ENCODE peak calls at places on chromosomes 3 and 15, in four cellular contexts. One of them, this sample, is unnamed.

GRCh38 chr15:40843885-40844542 is at the start of gene SPINT1:
- DNase-seq in left ventricle myocardium inferior: no peak
- DNase-seq in mesendoderm: peak
- DNase-seq in neuronal stem cell: no peak
- DNase-seq in this sample: no peak

GRCh38 chr15:61661791-61662190 is 398.5 kb downstream of the VPS13C start:
- DNase-seq in neuronal stem cell: no peak
- DNase-seq in left ventricle myocardium inferior: no peak
- DNase-seq in mesendoderm: no peak
- DNase-seq in this sample: no peak

GRCh38 chr15:92429378-92430066 is 35.8 kb downstream of the ST8SIA2 start:
- DNase-seq in neuronal stem cell: peak
- DNase-seq in left ventricle myocardium inferior: no peak
- DNase-seq in mesendoderm: peak
- DNase-seq in this sample: no peak

GRCh38 chr3:67030785-67031740 is 33.0 kb downstream of the KBTBD8 start:
- DNase-seq in mesendoderm: no peak
- DNase-seq in left ventricle myocardium inferior: no peak
- DNase-seq in neuronal stem cell: no peak
- DNase-seq in this sample: no peak

GRCh38 chr3:181695661-181696491 is 15.8 kb upstream of the SOX2 start:
- DNase-seq in mesendoderm: no peak
- DNase-seq in neuronal stem cell: no peak
- DNase-seq in left ventricle myocardium inferior: no peak
- DNase-seq in this sample: no peak

GRCh38 chr3:139123377-139124095 is 78.8 kb upstream of the PRR23C start:
- DNase-seq in left ventricle myocardium inferior: no peak
- DNase-seq in mesendoderm: no peak
- DNase-seq in neuronal stem cell: no peak
- DNase-seq in this sample: no peak

GRCh38 chr15:40764766-40765136 is 883 bp downstream of the GCHFR start:
- DNase-seq in left ventricle myocardium inferior: no peak
- DNase-seq in mesendoderm: no peak
- DNase-seq in neuronal stem cell: no peak
- DNase-seq in this sample: no peak

GRCh38 chr3:63644212-63644777 is 8.2 kb upstream of the SNTN start:
- DNase-seq in mesendoderm: peak
- DNase-seq in left ventricle myocardium inferior: no peak
- DNase-seq in neuronal stem cell: no peak
- DNase-seq in this sample: peak

GRCh38 chr15:67578020-67578600 is 35.6 kb downstream of the MAP2K5 start:
- DNase-seq in left ventricle myocardium inferior: no peak
- DNase-seq in neuronal stem cell: no peak
- DNase-seq in mesendoderm: no peak
- DNase-seq in this sample: no peak

GRCh38 chr15:95326689-95327525 is 1003.6 kb upstream of the NR2F2 start:
- DNase-seq in mesendoderm: peak
- DNase-seq in neuronal stem cell: no peak
- DNase-seq in left ventricle myocardium inferior: no peak
- DNase-seq in this sample: no peak

GRCh38 chr15:74573987-74574386 is 33.0 kb downstream of the ARID3B start:
- DNase-seq in left ventricle myocardium inferior: no peak
- DNase-seq in mesendoderm: no peak
- DNase-seq in neuronal stem cell: no peak
- DNase-seq in this sample: no peak

GRCh38 chr3:30578479-30578878 is 27.9 kb upstream of the TGFBR2 start:
- DNase-seq in left ventricle myocardium inferior: no peak
- DNase-seq in neuronal stem cell: no peak
- DNase-seq in mesendoderm: no peak
- DNase-seq in this sample: no peak

GRCh38 chr3:126530171-126531050 is 6.5 kb downstream of the CHST13 start:
- DNase-seq in left ventricle myocardium inferior: peak
- DNase-seq in neuronal stem cell: no peak
- DNase-seq in mesendoderm: no peak
- DNase-seq in this sample: peak

GRCh38 chr15:25810631-25811077 is 52.5 kb downstream of the ATP10A start:
- DNase-seq in neuronal stem cell: peak
- DNase-seq in mesendoderm: peak
- DNase-seq in left ventricle myocardium inferior: no peak
- DNase-seq in this sample: no peak

GRCh38 chr15:75346796-75347221 is at the start of gene NEIL1:
- DNase-seq in mesendoderm: peak
- DNase-seq in neuronal stem cell: no peak
- DNase-seq in left ventricle myocardium inferior: no peak
- DNase-seq in this sample: no peak

GRCh38 chr3:162492446-162493081 is 996.0 kb downstream of the OTOL1 start:
- DNase-seq in neuronal stem cell: no peak
- DNase-seq in mesendoderm: no peak
- DNase-seq in left ventricle myocardium inferior: no peak
- DNase-seq in this sample: no peak

GRCh38 chr15:64224508-64224907 is 61.7 kb upstream of the PPIB start:
- DNase-seq in mesendoderm: no peak
- DNase-seq in neuronal stem cell: no peak
- DNase-seq in left ventricle myocardium inferior: no peak
- DNase-seq in this sample: no peak

GRCh38 chr3:69458798-69459197 is 72.9 kb upstream of the FRMD4B start:
- DNase-seq in mesendoderm: peak
- DNase-seq in left ventricle myocardium inferior: no peak
- DNase-seq in neuronal stem cell: no peak
- DNase-seq in this sample: no peak

GRCh38 chr3:186142556-186142955 is 33.7 kb upstream of the ETV5 start:
- DNase-seq in mesendoderm: no peak
- DNase-seq in neuronal stem cell: no peak
- DNase-seq in left ventricle myocardium inferior: no peak
- DNase-seq in this sample: no peak

GRCh38 chr3:160225181-160226025 is at the start of gene C3orf80:
- DNase-seq in mesendoderm: peak
- DNase-seq in left ventricle myocardium inferior: peak
- DNase-seq in neuronal stem cell: peak
- DNase-seq in this sample: peak

GRCh38 chr3:125014570-125015179 is 41.1 kb downstream of the HEG1 start:
- DNase-seq in neuronal stem cell: no peak
- DNase-seq in mesendoderm: no peak
- DNase-seq in left ventricle myocardium inferior: no peak
- DNase-seq in this sample: no peak

GRCh38 chr15:72285927-72286516 is 13.7 kb upstream of the PARP6 start:
- DNase-seq in neuronal stem cell: no peak
- DNase-seq in mesendoderm: peak
- DNase-seq in left ventricle myocardium inferior: peak
- DNase-seq in this sample: no peak

GRCh38 chr3:18868911-18869689 is 279.2 kb upstream of the KCNH8 start:
- DNase-seq in mesendoderm: no peak
- DNase-seq in left ventricle myocardium inferior: no peak
- DNase-seq in neuronal stem cell: no peak
- DNase-seq in this sample: no peak

GRCh38 chr3:179063945-179064560 is 7.6 kb downstream of the ZMAT3 start:
- DNase-seq in left ventricle myocardium inferior: no peak
- DNase-seq in neuronal stem cell: no peak
- DNase-seq in mesendoderm: no peak
- DNase-seq in this sample: no peak

GRCh38 chr3:58391156-58391865 is 42.3 kb downstream of the PDHB start:
- DNase-seq in left ventricle myocardium inferior: no peak
- DNase-seq in neuronal stem cell: no peak
- DNase-seq in mesendoderm: no peak
- DNase-seq in this sample: no peak

GRCh38 chr3:52028572-52028971 is 27.8 kb downstream of the DUSP7 start:
- DNase-seq in mesendoderm: no peak
- DNase-seq in neuronal stem cell: no peak
- DNase-seq in left ventricle myocardium inferior: peak
- DNase-seq in this sample: peak

GRCh38 chr3:74067296-74067695 is 442.6 kb upstream of the PDZRN3 start:
- DNase-seq in neuronal stem cell: no peak
- DNase-seq in left ventricle myocardium inferior: no peak
- DNase-seq in mesendoderm: no peak
- DNase-seq in this sample: no peak

GRCh38 chr3:50314816-50315215 is 7.7 kb downstream of the HYAL2 start:
- DNase-seq in neuronal stem cell: no peak
- DNase-seq in left ventricle myocardium inferior: no peak
- DNase-seq in mesendoderm: no peak
- DNase-seq in this sample: no peak

GRCh38 chr15:89566141-89566540 is 9.1 kb upstream of the TICRR start:
- DNase-seq in mesendoderm: peak
- DNase-seq in neuronal stem cell: no peak
- DNase-seq in left ventricle myocardium inferior: no peak
- DNase-seq in this sample: no peak

GRCh38 chr3:45787551-45787950 is 8.8 kb downstream of the SLC6A20 start:
- DNase-seq in mesendoderm: no peak
- DNase-seq in left ventricle myocardium inferior: no peak
- DNase-seq in neuronal stem cell: no peak
- DNase-seq in this sample: no peak

GRCh38 chr15:31111091-31111647 is 9.6 kb upstream of the TRPM1 start:
- DNase-seq in neuronal stem cell: no peak
- DNase-seq in mesendoderm: no peak
- DNase-seq in left ventricle myocardium inferior: no peak
- DNase-seq in this sample: no peak

GRCh38 chr15:34275154-34275553 is 50.3 kb downstream of the EMC4 start:
- DNase-seq in left ventricle myocardium inferior: no peak
- DNase-seq in mesendoderm: no peak
- DNase-seq in neuronal stem cell: no peak
- DNase-seq in this sample: no peak

GRCh38 chr3:31952205-31952604 is 28.9 kb downstream of the OSBPL10 start:
- DNase-seq in mesendoderm: no peak
- DNase-seq in left ventricle myocardium inferior: no peak
- DNase-seq in neuronal stem cell: no peak
- DNase-seq in this sample: no peak

GRCh38 chr3:162641317-162641716 is 1144.7 kb downstream of the OTOL1 start:
- DNase-seq in neuronal stem cell: no peak
- DNase-seq in left ventricle myocardium inferior: no peak
- DNase-seq in mesendoderm: no peak
- DNase-seq in this sample: no peak

GRCh38 chr15:93190238-93190637 is 101.2 kb upstream of the RGMA start:
- DNase-seq in neuronal stem cell: no peak
- DNase-seq in mesendoderm: no peak
- DNase-seq in left ventricle myocardium inferior: no peak
- DNase-seq in this sample: no peak

GRCh38 chr3:47669026-47669749 is 90.5 kb upstream of the CSPG5 start:
- DNase-seq in neuronal stem cell: no peak
- DNase-seq in mesendoderm: no peak
- DNase-seq in left ventricle myocardium inferior: no peak
- DNase-seq in this sample: no peak

GRCh38 chr3:186722457-186722856 is 5.3 kb downstream of the KNG1 start:
- DNase-seq in mesendoderm: peak
- DNase-seq in left ventricle myocardium inferior: no peak
- DNase-seq in neuronal stem cell: no peak
- DNase-seq in this sample: no peak

GRCh38 chr15:91385301-91385700 is 285.2 kb downstream of the SV2B start:
- DNase-seq in left ventricle myocardium inferior: no peak
- DNase-seq in mesendoderm: peak
- DNase-seq in neuronal stem cell: no peak
- DNase-seq in this sample: no peak
- H3K27ac ChIP-seq in left ventricle myocardium inferior: no peak
- H3K27ac ChIP-seq in mesendoderm: no peak
- H3K27ac ChIP-seq in neuronal stem cell: no peak
- H3K27ac ChIP-seq in this sample: no peak

DNA sequence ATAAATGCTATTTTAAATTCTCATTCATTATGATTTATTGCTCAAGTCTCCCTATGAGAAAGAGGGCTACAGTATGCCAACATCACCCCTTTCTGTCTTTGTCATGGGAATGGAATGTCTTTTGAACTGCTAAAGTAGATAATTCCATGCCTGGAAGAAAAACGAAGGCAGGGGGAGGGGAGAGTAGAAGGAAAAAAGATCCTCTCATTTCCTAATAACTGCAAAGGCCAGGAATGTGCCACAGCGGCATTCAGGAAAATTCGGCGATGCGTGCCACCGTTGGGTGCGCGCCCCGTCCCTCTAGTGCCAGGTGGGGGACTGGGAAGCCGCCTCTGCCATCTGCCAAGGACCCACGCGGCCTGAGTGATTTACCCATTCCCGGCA is 54.7 kb downstream of the CPN2 start:
- DNase-seq in mesendoderm: peak
- DNase-seq in left ventricle myocardium inferior: no peak
- DNase-seq in neuronal stem cell: peak
- DNase-seq in this sample: no peak
- H3K4me3 ChIP-seq in mesendoderm: no peak
- H3K4me3 ChIP-seq in left ventricle myocardium inferior: peak
- H3K4me3 ChIP-seq in neuronal stem cell: no peak
- H3K4me3 ChIP-seq in this sample: peak

DNA sequence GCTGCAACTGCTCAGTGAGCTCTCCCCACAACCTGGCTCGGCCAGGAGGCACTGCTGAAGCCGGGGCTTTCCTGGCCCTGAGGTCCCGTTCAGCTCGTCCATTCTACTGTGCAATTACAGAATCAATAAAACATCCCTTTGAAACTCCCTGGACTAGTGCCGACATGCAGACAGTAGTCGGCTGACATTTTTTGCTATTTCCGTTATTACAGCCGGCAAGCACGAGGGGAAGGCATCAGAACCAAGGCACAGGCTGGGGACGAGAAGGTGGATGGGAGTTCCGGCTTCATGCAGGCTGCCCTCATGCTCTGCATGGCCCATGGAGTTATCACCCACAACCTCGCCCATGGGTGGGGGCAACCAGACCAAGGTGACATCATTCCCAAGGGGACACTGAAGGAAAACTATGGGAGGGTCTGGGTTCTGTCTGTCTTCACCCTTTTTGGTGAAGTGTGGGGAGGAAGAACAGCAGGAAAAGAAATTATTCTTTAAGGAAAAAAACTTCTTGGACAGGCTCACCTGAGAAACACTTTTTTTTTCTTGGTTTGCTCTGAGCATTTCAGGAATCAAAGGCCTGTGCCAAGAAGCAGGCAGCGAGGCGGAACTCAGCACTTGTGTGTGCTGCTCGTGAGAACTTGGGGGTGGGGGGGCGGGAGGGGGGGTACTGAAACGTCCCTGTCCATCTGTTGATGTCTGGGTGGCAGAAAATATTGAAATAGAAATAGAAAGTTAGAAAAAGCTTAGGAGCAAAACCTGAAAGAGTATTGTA is 154.5 kb downstream of the FOXP1 start:
- DNase-seq in mesendoderm: no peak
- DNase-seq in left ventricle myocardium inferior: peak
- DNase-seq in neuronal stem cell: no peak
- DNase-seq in this sample: no peak
- H3K27ac ChIP-seq in mesendoderm: no peak
- H3K27ac ChIP-seq in left ventricle myocardium inferior: peak
- H3K27ac ChIP-seq in neuronal stem cell: no peak
- H3K27ac ChIP-seq in this sample: peak

GRCh38 chr3:41989518-41989917 is 27.6 kb upstream of the ULK4 start:
- DNase-seq in mesendoderm: no peak
- DNase-seq in left ventricle myocardium inferior: no peak
- DNase-seq in neuronal stem cell: no peak
- DNase-seq in this sample: no peak

GRCh38 chr3:41986566-41986965 is 24.7 kb upstream of the ULK4 start:
- DNase-seq in left ventricle myocardium inferior: no peak
- DNase-seq in mesendoderm: no peak
- DNase-seq in neuronal stem cell: no peak
- DNase-seq in this sample: no peak

GRCh38 chr3:41987627-41988026 is 25.7 kb upstream of the ULK4 start:
- DNase-seq in neuronal stem cell: no peak
- DNase-seq in mesendoderm: no peak
- DNase-seq in left ventricle myocardium inferior: no peak
- DNase-seq in this sample: no peak

GRCh38 chr3:41985018-41985417 is 23.1 kb upstream of the ULK4 start:
- DNase-seq in neuronal stem cell: no peak
- DNase-seq in mesendoderm: no peak
- DNase-seq in left ventricle myocardium inferior: no peak
- DNase-seq in this sample: no peak
- H3K4me3 ChIP-seq in neuronal stem cell: no peak
- H3K4me3 ChIP-seq in mesendoderm: no peak
- H3K4me3 ChIP-seq in left ventricle myocardium inferior: no peak
- H3K4me3 ChIP-seq in this sample: no peak

This sample was measured in dorsolateral prefrontal cortex.